ENCODE peak calls at places on chromosomes 6 and 20, in six cellular contexts. One of them, this sample, is unnamed.

GRCh38 chr20:24502184-24502583 is 32.8 kb downstream of the SYNDIG1 start:
- DNase-seq in activated CD4-positive, alpha-beta T cell treated with anti-CD3 and anti-CD28 coated beads for 1 hour: no peak
- DNase-seq in EL: peak; percentile 55
- DNase-seq in activated T-cell treated with anti-CD3 and anti-CD28 coated beads for 24 hours: no peak
- DNase-seq in HT1080: peak; percentile 78
- DNase-seq in sciatic nerve: no peak
- DNase-seq in this sample: no peak

GRCh38 chr6:170075659-170076223 is 215.1 kb downstream of the DLL1 start:
- DNase-seq in activated CD4-positive, alpha-beta T cell treated with anti-CD3 and anti-CD28 coated beads for 1 hour: no peak
- DNase-seq in EL: no peak
- DNase-seq in activated T-cell treated with anti-CD3 and anti-CD28 coated beads for 24 hours: no peak
- DNase-seq in HT1080: no peak
- DNase-seq in sciatic nerve: peak; percentile 45
- DNase-seq in this sample: peak; percentile 59

GRCh38 chr20:55386686-55387085 is 618.6 kb downstream of the CBLN4 start:
- DNase-seq in activated CD4-positive, alpha-beta T cell treated with anti-CD3 and anti-CD28 coated beads for 1 hour: no peak
- DNase-seq in EL: no peak
- DNase-seq in activated T-cell treated with anti-CD3 and anti-CD28 coated beads for 24 hours: no peak
- DNase-seq in HT1080: peak; percentile 83
- DNase-seq in sciatic nerve: no peak
- DNase-seq in this sample: no peak

GRCh38 chr20:37627060-37627766 is 66.6 kb upstream of the CTNNBL1 start:
- DNase-seq in activated CD4-positive, alpha-beta T cell treated with anti-CD3 and anti-CD28 coated beads for 1 hour: no peak
- DNase-seq in EL: peak; percentile 40
- DNase-seq in activated T-cell treated with anti-CD3 and anti-CD28 coated beads for 24 hours: peak; percentile 10
- DNase-seq in HT1080: peak; percentile 43
- DNase-seq in sciatic nerve: no peak
- DNase-seq in this sample: no peak

GRCh38 chr6:145567853-145568252 is 167.5 kb downstream of the EPM2A start:
- DNase-seq in activated CD4-positive, alpha-beta T cell treated with anti-CD3 and anti-CD28 coated beads for 1 hour: no peak
- DNase-seq in EL: no peak
- DNase-seq in activated T-cell treated with anti-CD3 and anti-CD28 coated beads for 24 hours: no peak
- DNase-seq in HT1080: no peak
- DNase-seq in sciatic nerve: no peak
- DNase-seq in this sample: no peak

GRCh38 chr6:46024122-46024769 is 8.6 kb upstream of the CLIC5 start:
- DNase-seq in activated CD4-positive, alpha-beta T cell treated with anti-CD3 and anti-CD28 coated beads for 1 hour: no peak
- DNase-seq in EL: no peak
- DNase-seq in activated T-cell treated with anti-CD3 and anti-CD28 coated beads for 24 hours: no peak
- DNase-seq in HT1080: no peak
- DNase-seq in sciatic nerve: no peak
- DNase-seq in this sample: no peak

GRCh38 chr6:16367584-16367970 is 129.2 kb downstream of the GMPR start:
- DNase-seq in activated CD4-positive, alpha-beta T cell treated with anti-CD3 and anti-CD28 coated beads for 1 hour: no peak
- DNase-seq in EL: no peak
- DNase-seq in activated T-cell treated with anti-CD3 and anti-CD28 coated beads for 24 hours: no peak
- DNase-seq in HT1080: no peak
- DNase-seq in sciatic nerve: no peak
- DNase-seq in this sample: no peak

GRCh38 chr6:32882879-32883250 is 28.9 kb downstream of the PSMB9 start:
- DNase-seq in activated CD4-positive, alpha-beta T cell treated with anti-CD3 and anti-CD28 coated beads for 1 hour: no peak
- DNase-seq in EL: peak; percentile 43
- DNase-seq in activated T-cell treated with anti-CD3 and anti-CD28 coated beads for 24 hours: no peak
- DNase-seq in HT1080: peak; percentile 59
- DNase-seq in sciatic nerve: no peak
- DNase-seq in this sample: no peak

GRCh38 chr20:12963456-12963855 is 45.3 kb upstream of the SPTLC3 start:
- DNase-seq in activated CD4-positive, alpha-beta T cell treated with anti-CD3 and anti-CD28 coated beads for 1 hour: no peak
- DNase-seq in EL: no peak
- DNase-seq in activated T-cell treated with anti-CD3 and anti-CD28 coated beads for 24 hours: no peak
- DNase-seq in HT1080: no peak
- DNase-seq in sciatic nerve: no peak
- DNase-seq in this sample: no peak

GRCh38 chr20:1415667-1416468 is 23.0 kb upstream of the FKBP1A start:
- DNase-seq in activated CD4-positive, alpha-beta T cell treated with anti-CD3 and anti-CD28 coated beads for 1 hour: no peak
- DNase-seq in EL: peak; percentile 100
- DNase-seq in activated T-cell treated with anti-CD3 and anti-CD28 coated beads for 24 hours: no peak
- DNase-seq in HT1080: peak; percentile 100
- DNase-seq in sciatic nerve: no peak
- DNase-seq in this sample: no peak

GRCh38 chr6:22598386-22598785 is 29.0 kb downstream of the HDGFL1 start:
- DNase-seq in activated CD4-positive, alpha-beta T cell treated with anti-CD3 and anti-CD28 coated beads for 1 hour: no peak
- DNase-seq in EL: no peak
- DNase-seq in activated T-cell treated with anti-CD3 and anti-CD28 coated beads for 24 hours: no peak
- DNase-seq in HT1080: peak; percentile 50
- DNase-seq in sciatic nerve: no peak
- DNase-seq in this sample: no peak